ENCODE peak calls at places on chromosomes 1 and 21, in eight cellular contexts. U is posterior cingulate gyrus, P is GM23338, X is T-cell, V is AG04450, C is amniotic stem cell, N is kidney tubule cell, K is NCI-H1417 treated with DMSO at 0.1 percent for 48 hours. L is an unnamed sample.

GRCh38 chr1:175332515-175332914 is 139.9 kb upstream of the KIAA0040 start:
- DNase-seq in U (no peak), P (peak), X (no peak), V (no peak), C (no peak), N (peak), K (no peak), L (no peak)

GRCh38 chr1:38512789-38513188 is 346.8 kb downstream of the RRAGC start:
- DNase-seq in U (no peak), P (no peak), X (no peak), V (no peak), C (no peak), N (no peak), K (no peak), L (no peak)

GRCh38 chr1:166271151-166271538 is 104.3 kb upstream of the FAM78B start:
- DNase-seq in U (no peak), P (no peak), X (no peak), V (no peak), C (no peak), N (no peak), K (no peak), L (no peak)

GRCh38 chr1:99768525-99769382 is 2.3 kb upstream of the FRRS1 start:
- DNase-seq in U (no peak), P (no peak), X (no peak), V (no peak), C (no peak), N (no peak), K (no peak), L (no peak)

GRCh38 chr1:196660912-196661311 is 9.1 kb downstream of the CFH start:
- DNase-seq in U (no peak), P (peak), X (no peak), V (peak), C (no peak), N (peak), K (peak), L (no peak)

GRCh38 chr1:118275716-118276115 is 90.7 kb upstream of the SPAG17 start:
- DNase-seq in U (no peak), P (no peak), X (no peak), V (no peak), C (no peak), N (no peak), K (no peak), L (no peak)

GRCh38 chr1:214281030-214281901 is at the start of gene SMYD2:
- DNase-seq in U (peak), P (peak), X (peak), V (no peak), C (no peak), N (peak), K (peak), L (peak)

GRCh38 chr1:27724961-27725373 is 794 bp upstream of the FAM76A start:
- DNase-seq in U (no peak), P (peak), X (no peak), V (no peak), C (no peak), N (peak), K (peak), L (no peak)

GRCh38 chr1:81550753-81551152 is 250.0 kb upstream of the ADGRL2 start:
- DNase-seq in U (no peak), P (peak), X (no peak), V (no peak), C (no peak), N (peak), K (no peak), L (no peak)

GRCh38 chr1:228216371-228217320 is 8.8 kb downstream of the OBSCN start:
- DNase-seq in U (no peak), P (no peak), X (no peak), V (no peak), C (no peak), N (no peak), K (no peak), L (no peak)

GRCh38 chr1:214492405-214493075 is 58.9 kb downstream of the PTPN14 start:
- DNase-seq in U (no peak), P (no peak), X (no peak), V (no peak), C (no peak), N (peak), K (no peak), L (peak)

GRCh38 chr1:216119600-216119999 is 303.6 kb downstream of the USH2A start:
- DNase-seq in U (no peak), P (peak), X (no peak), V (peak), C (no peak), N (peak), K (no peak), L (peak)

GRCh38 chr21:18529253-18529652 is 125.7 kb upstream of the TMPRSS15 start:
- DNase-seq in U (no peak), P (no peak), X (no peak), V (no peak), C (no peak), N (peak), K (peak), L (peak)

GRCh38 chr21:46038871-46039397 is 57.4 kb downstream of the COL6A1 start:
- DNase-seq in U (no peak), P (no peak), X (no peak), V (no peak), C (peak), N (peak), K (no peak), L (no peak)

GRCh38 chr21:44533891-44534627 is 5.9 kb downstream of the KRTAP10-1 start:
- DNase-seq in U (no peak), P (no peak), X (no peak), V (no peak), C (no peak), N (no peak), K (no peak), L (no peak)

GRCh38 chr1:220462756-220463155 is 65.2 kb upstream of the MARK1 start:
- DNase-seq in U (no peak), P (peak), X (no peak), V (no peak), C (no peak), N (peak), K (no peak), L (no peak)

GRCh38 chr1:154847891-154848290 is 22.2 kb downstream of the KCNN3 start:
- DNase-seq in U (peak), P (no peak), X (no peak), V (no peak), C (no peak), N (no peak), K (no peak), L (no peak)

L was measured in RCC 7860.